ENCODE peak calls at places on chromosomes 13 and 19, in four cellular contexts. P, O, E and B are unnamed samples. For H3K9me3, the result is how much of the 10 kb centered on the place peaks cover.

GRCh38 chr13:113078895-113079720 is 26.5 kb upstream of the F7 start:
- DNase-seq in E (no peak), P (no peak), O (no peak), B (no peak)

GRCh38 chr19:52566588-52566987 is 3.5 kb upstream of the ZNF701 start:
- DNase-seq in E (no peak), O (no peak), P (no peak), B (no peak)

GRCh38 chr19:3987619-3988371 is 2.5 kb upstream of the EEF2 start:
- DNase-seq in E (peak), O (peak), P (peak), B (peak)

GRCh38 chr13:39349391-39349790 is 253.6 kb downstream of the LHFPL6 start:
- DNase-seq in P (no peak), E (no peak), O (no peak), B (no peak)

GRCh38 chr13:110616103-110617101 is 1.1 kb downstream of the NAXD start:
- DNase-seq in P (no peak), E (no peak), O (no peak), B (no peak)

GRCh38 chr19:4575267-4575793 is 15.8 kb upstream of the SEMA6B start:
- DNase-seq in P (no peak), E (peak), O (peak), B (no peak)

GRCh38 chr19:1657632-1658445 is 5.4 kb upstream of the TCF3 start:
- DNase-seq in P (no peak), E (no peak), O (no peak), B (no peak)

GRCh38 chr19:12733369-12733896 is 1.1 kb downstream of the TRIR start:
- DNase-seq in P (no peak), E (no peak), O (no peak), B (no peak)

GRCh38 chr13:23610187-23610576 is 40.0 kb downstream of the TNFRSF19 start:
- DNase-seq in E (no peak), P (no peak), O (peak), B (no peak)

GRCh38 chr13:114057131-114058050 is 75.0 kb downstream of the RASA3 start:
- DNase-seq in O (no peak), P (no peak), E (no peak), B (peak)

GRCh38 chr19:13100031-13100588 is 2.5 kb downstream of the LYL1 start:
- DNase-seq in E (no peak), P (no peak), O (no peak), B (peak)

GRCh38 chr19:48746120-48746519 is 589 bp downstream of the IZUMO1 start:
- DNase-seq in P (no peak), E (no peak), O (no peak), B (no peak)

GRCh38 chr13:102033719-102034446 is 368.0 kb downstream of the FGF14 start:
- DNase-seq in O (no peak), E (no peak), P (no peak), B (no peak)

GRCh38 chr13:99389520-99390304 is 82.5 kb upstream of the GPR183 start:
- DNase-seq in P (no peak), O (no peak), E (no peak), B (no peak)

GRCh38 chr19:6740589-6741348 is 1.3 kb downstream of the TRIP10 start:
- DNase-seq in O (peak), E (peak), P (peak), B (peak)

GRCh38 chr13:39232401-39232980 is 194.2 kb downstream of the NHLRC3 start:
- DNase-seq in O (no peak), P (no peak), E (no peak), B (no peak)

GRCh38 chr13:26806891-26807290 is 46.3 kb upstream of the GPR12 start:
- DNase-seq in E (no peak), O (no peak), P (no peak), B (no peak)

GRCh38 chr19:47729468-47729798 is 15.9 kb upstream of the NOP53 start:
- DNase-seq in O (peak), E (no peak), P (peak), B (no peak)

GRCh38 chr19:34662919-34663318 is 14.0 kb downstream of the SCGB2B2 start:
- DNase-seq in E (no peak), P (no peak), O (no peak), B (peak)

GRCh38 chr19:38251564-38252051 is 4.6 kb downstream of the PPP1R14A start:
- DNase-seq in E (no peak), O (peak), P (peak), B (no peak)

GRCh38 chr19:42122691-42123607 is 9.3 kb downstream of the POU2F2 start:
- DNase-seq in O (no peak), P (no peak), E (no peak), B (no peak)

DNA sequence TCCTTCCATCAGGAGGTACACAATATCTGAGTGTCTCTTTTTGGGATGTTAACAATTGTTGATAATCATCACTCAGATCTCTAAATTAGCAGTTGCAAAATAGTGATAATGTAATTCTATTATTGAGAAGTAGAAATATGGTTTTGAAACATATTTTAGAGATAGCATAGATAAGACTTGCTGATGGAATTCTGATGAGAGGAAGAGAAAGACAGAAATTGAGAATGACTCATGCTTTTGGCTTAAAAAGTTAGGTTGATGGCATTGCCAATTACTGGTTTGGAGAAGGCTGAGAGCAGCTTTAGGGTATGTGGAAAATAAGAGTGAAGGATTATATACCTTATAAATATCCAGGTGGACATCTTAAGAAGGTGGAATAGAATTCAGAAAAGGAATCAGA is 106.4 kb upstream of the EDNRB start:
- DNase-seq in P (no peak), O (no peak), E (no peak), B (no peak)
- H3K9me3 ChIP-seq in P (under half), O (under half), E (under half), B (under half)

GRCh38 chr19:18294467-18294864 is 13.0 kb upstream of the JUND start:
- DNase-seq in P (peak), E (no peak), O (no peak), B (peak)
- H3K27ac ChIP-seq in P (peak), E (peak), O (peak), B (peak)

GRCh38 chr19:58088521-58089052 is 9.4 kb downstream of the ZSCAN18 start:
- DNase-seq in O (no peak), P (no peak), E (no peak), B (no peak)
- H3K9me3 ChIP-seq in O (under half), P (under half), E (under half), B (under half)

GRCh38 chr13:43684947-43685725 is 101.6 kb downstream of the ENOX1 start:
- DNase-seq in P (no peak), O (no peak), E (no peak), B (no peak)

GRCh38 chr13:43687038-43687437 is 99.7 kb downstream of the ENOX1 start:
- DNase-seq in O (no peak), E (no peak), P (no peak), B (no peak)

GRCh38 chr13:43682698-43683097 is 104.1 kb downstream of the ENOX1 start:
- DNase-seq in E (no peak), P (no peak), O (no peak), B (no peak)

GRCh38 chr13:43688230-43688907 is 98.4 kb downstream of the ENOX1 start:
- DNase-seq in O (peak), E (no peak), P (no peak), B (no peak)

GRCh38 chr13:43686557-43686956 is 100.2 kb downstream of the ENOX1 start:
- DNase-seq in O (peak), E (no peak), P (no peak), B (no peak)
- H3K27ac ChIP-seq in O (peak), E (no peak), P (no peak), B (no peak)

GRCh38 chr13:61563645-61564044 is 148.0 kb upstream of the PCDH20 start:
- DNase-seq in E (no peak), O (no peak), P (no peak), B (no peak)
- H3K9me3 ChIP-seq in E (under half), O (under half), P (under half), B (under half)